ENCODE peak calls at places on chromosomes 16 and 17, in five cellular contexts. Z is activated B cell treated with CpG ODN at 0.5 μM for 24 hours, M is cardiac muscle cell, R is left lung, S is astrocyte of the spinal cord. C is an unnamed sample.

GRCh38 chr16:81624718-81625543 is 154.2 kb upstream of the PLCG2 start:
- DNase-seq in Z (no peak), M (no peak), R (no peak), S (no peak), C (no peak)

GRCh38 chr17:6542577-6542976 is 13.8 kb downstream of the PITPNM3 start:
- DNase-seq in Z (no peak), M (no peak), R (no peak), S (no peak), C (no peak)

GRCh38 chr16:66874079-66874775 is 6.1 kb upstream of the PDP2 start:
- DNase-seq in Z (no peak), M (peak; percentile 68), R (no peak), S (peak; percentile 67), C (no peak)

GRCh38 chr16:58478427-58478826 is 21.5 kb upstream of the NDRG4 start:
- DNase-seq in Z (no peak), M (no peak), R (no peak), S (no peak), C (no peak)

GRCh38 chr16:17768257-17768656 is 297.5 kb upstream of the XYLT1 start:
- DNase-seq in Z (no peak), M (no peak), R (no peak), S (peak; percentile 84), C (no peak)

GRCh38 chr17:50198026-50198669 is 3.3 kb downstream of the COL1A1 start:
- DNase-seq in Z (peak; percentile 53), M (peak; percentile 79), R (no peak), S (peak; percentile 64), C (peak; percentile 67)

GRCh38 chr16:81582655-81583441 is 138.2 kb downstream of the CMIP start:
- DNase-seq in Z (no peak), M (peak; percentile 29), R (no peak), S (peak; percentile 11), C (no peak)

GRCh38 chr16:84643677-84644076 is 4.6 kb upstream of the KLHL36 start:
- DNase-seq in Z (no peak), M (no peak), R (no peak), S (no peak), C (no peak)

GRCh38 chr17:36534881-36535668 is at the start of gene PIGW:
- DNase-seq in Z (peak; percentile 88), M (peak; percentile 93), R (peak; percentile 96), S (peak; percentile 92), C (peak; percentile 79)

GRCh38 chr16:856101-856500 is 55.6 kb upstream of the GNG13 start:
- DNase-seq in Z (no peak), M (no peak), R (peak; percentile 50), S (no peak), C (no peak)

GRCh38 chr17:50686494-50687199 is 21.1 kb downstream of the ANKRD40 start:
- DNase-seq in Z (no peak), M (peak; percentile 80), R (no peak), S (peak; percentile 86), C (peak; percentile 73)

GRCh38 chr17:61410555-61411089 is 11.0 kb downstream of the TBX2 start:
- DNase-seq in Z (peak; percentile 65), M (peak; percentile 87), R (peak; percentile 92), S (peak; percentile 63), C (peak; percentile 81)

GRCh38 chr17:18184143-18185007 is 747 bp downstream of the ALKBH5 start:
- DNase-seq in Z (peak; percentile 50), M (peak; percentile 38), R (peak; percentile 87), S (peak; percentile 18), C (peak; percentile 62)

GRCh38 chr17:82963104-82963950 is 116.1 kb upstream of the METRNL start:
- DNase-seq in Z (no peak), M (peak; percentile 86), R (peak; percentile 93), S (peak; percentile 78), C (peak; percentile 47)

GRCh38 chr17:76479515-76480048 is 12.2 kb downstream of the AANAT start:
- DNase-seq in Z (no peak), M (no peak), R (no peak), S (no peak), C (no peak)

GRCh38 chr17:67974186-67974585 is 22.1 kb downstream of the C17orf58 start:
- DNase-seq in Z (no peak), M (no peak), R (no peak), S (no peak), C (no peak)

GRCh38 chr17:78933959-78934568 is 8.9 kb upstream of the TIMP2 start:
- DNase-seq in Z (no peak), M (peak; percentile 99), R (peak; percentile 90), S (peak; percentile 100), C (peak; percentile 94)

GRCh38 chr16:63981639-63982038 is 1140.2 kb downstream of the CDH11 start:
- DNase-seq in Z (no peak), M (peak; percentile 1), R (no peak), S (no peak), C (no peak)

GRCh38 chr17:18182190-18182977 is 1.2 kb upstream of the ALKBH5 start:
- DNase-seq in Z (no peak), M (peak; percentile 37), R (no peak), S (no peak), C (peak; percentile 45)

GRCh38 chr17:73988110-73988509 is 215.4 kb upstream of the RPL38 start:
- DNase-seq in Z (no peak), M (no peak), R (no peak), S (no peak), C (no peak)

GRCh38 chr16:17527538-17527937 is 56.8 kb upstream of the XYLT1 start:
- DNase-seq in Z (no peak), M (no peak), R (no peak), S (no peak), C (no peak)

GRCh38 chr17:7940034-7940433 is 8.0 kb downstream of the CNTROB start:
- DNase-seq in Z (no peak), M (no peak), R (no peak), S (no peak), C (no peak)

GRCh38 chr17:8837438-8838075 is 29.9 kb downstream of the PIK3R6 start:
- DNase-seq in Z (no peak), M (peak; percentile 44), R (no peak), S (no peak), C (no peak)

GRCh38 chr16:15874745-15875314 is 13.6 kb downstream of the CEP20 start:
- DNase-seq in Z (no peak), M (peak; percentile 82), R (no peak), S (peak; percentile 72), C (peak; percentile 36)

GRCh38 chr17:59840908-59841666 is 51.7 kb downstream of the TUBD1 start:
- DNase-seq in Z (no peak), M (peak; percentile 79), R (no peak), S (peak; percentile 71), C (no peak)

GRCh38 chr16:28300327-28300726 is 8.0 kb downstream of the SBK1 start:
- DNase-seq in Z (no peak), M (no peak), R (no peak), S (no peak), C (no peak)

GRCh38 chr17:41523787-41524186 is 4.3 kb downstream of the KRT19 start:
- DNase-seq in Z (no peak), M (no peak), R (peak; percentile 71), S (no peak), C (no peak)

GRCh38 chr17:7213895-7214299 is 5.7 kb downstream of the DLG4 start:
- DNase-seq in Z (no peak), M (peak; percentile 86), R (no peak), S (peak; percentile 79), C (no peak)

GRCh38 chr16:88705076-88705684 is 1.0 kb downstream of the RNF166 start:
- DNase-seq in Z (no peak), M (peak; percentile 18), R (no peak), S (no peak), C (no peak)

GRCh38 chr17:59292174-59292523 is 39.3 kb upstream of the YPEL2 start:
- DNase-seq in Z (no peak), M (no peak), R (no peak), S (no peak), C (no peak)

GRCh38 chr17:7587831-7588230 is 2.1 kb downstream of the SOX15 start:
- DNase-seq in Z (no peak), M (no peak), R (no peak), S (peak; percentile 41), C (no peak)

DNA sequence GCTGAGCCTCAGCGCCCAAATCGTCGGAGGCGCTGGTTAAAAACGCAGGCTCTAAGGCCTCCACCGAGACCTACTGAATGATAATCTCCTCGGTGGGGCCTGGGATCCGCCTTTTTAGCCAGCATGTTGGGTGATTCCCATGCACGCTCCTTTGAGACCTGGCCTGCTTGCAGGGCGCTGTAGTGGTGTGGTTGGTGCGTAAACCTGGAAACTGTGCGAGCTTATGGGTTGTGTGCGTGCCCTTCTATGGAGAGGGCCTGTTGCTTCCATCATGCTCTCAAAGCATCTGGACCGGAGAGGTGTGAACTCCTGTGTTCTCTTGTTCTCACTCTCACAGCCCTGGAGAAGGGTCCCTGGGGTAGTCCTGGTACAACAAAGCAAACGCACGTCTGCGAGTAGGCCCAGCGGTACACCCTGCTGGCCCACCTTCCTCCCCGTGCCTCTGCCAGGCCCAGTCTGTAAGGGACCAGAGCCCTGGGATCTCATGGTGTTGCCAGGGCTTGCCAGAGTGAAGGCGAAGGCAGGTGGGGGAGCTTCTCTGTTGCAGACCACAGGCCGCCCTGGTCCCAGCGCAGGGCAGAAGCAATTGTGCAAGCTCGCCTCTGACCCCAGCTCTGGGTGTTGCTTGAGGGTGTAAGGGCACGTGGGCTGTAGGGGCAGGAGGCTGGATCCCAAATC is 759 bp upstream of the LRRC75A start:
- DNase-seq in Z (no peak), M (no peak), R (no peak), S (no peak), C (no peak)
- TF ChIP-seq CTCF in Z (no peak), M (no peak), R (no peak), S (no peak), C (no peak)

GRCh38 chr17:63442549-63443035 is 3.5 kb downstream of the CYB561 start:
- DNase-seq in Z (no peak), M (no peak), R (peak; percentile 51), S (no peak), C (no peak)
- TF ChIP-seq CTCF in Z (no peak), M (peak; percentile 22), R (no peak), S (peak; percentile 16), C (no peak)

GRCh38 chr16:5062790-5063765 is 2.7 kb downstream of the C16orf89 start:
- DNase-seq in Z (no peak), M (no peak), R (no peak), S (no peak), C (no peak)
- TF ChIP-seq CTCF in Z (no peak), M (no peak), R (no peak), S (no peak), C (no peak)

DNA sequence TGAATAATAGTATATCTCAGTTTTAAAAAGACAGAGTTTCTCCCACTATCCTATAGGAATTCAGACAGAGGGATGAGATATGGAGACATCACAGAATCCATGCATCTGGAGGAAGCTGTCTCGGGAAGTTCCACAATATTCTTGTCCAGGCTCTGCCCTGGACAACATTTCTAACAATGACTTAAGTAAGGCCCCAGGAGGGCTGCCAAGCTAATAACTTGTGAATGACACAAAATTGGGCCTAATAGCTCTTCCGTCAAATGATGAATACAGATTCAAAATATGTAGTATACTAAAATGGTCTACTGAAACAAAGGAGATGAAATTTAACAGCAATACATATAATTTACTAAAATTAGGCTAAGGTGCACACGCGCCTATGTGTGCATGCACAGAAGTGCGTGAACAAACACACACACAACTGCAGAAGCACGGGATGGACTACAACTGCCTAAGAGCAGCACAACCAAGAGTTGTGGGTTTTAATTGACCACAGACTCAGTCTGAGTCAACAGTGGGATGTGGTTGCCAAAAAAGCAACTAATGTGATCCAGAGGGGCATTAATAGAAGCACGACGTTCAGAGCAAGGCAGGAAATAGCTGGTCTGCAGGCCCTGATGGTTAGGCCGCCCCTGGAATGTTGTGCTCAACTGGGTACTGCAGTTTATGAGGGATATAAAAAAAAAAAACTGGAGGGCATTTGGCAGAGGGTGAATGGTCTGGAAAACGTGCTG is 26.3 kb upstream of the HS3ST2 start:
- DNase-seq in Z (no peak), M (no peak), R (no peak), S (peak; percentile 48), C (no peak)
- TF ChIP-seq CTCF in Z (no peak), M (no peak), R (no peak), S (no peak), C (no peak)

GRCh38 chr16:76531236-76531635 is 254.0 kb downstream of the CNTNAP4 start:
- DNase-seq in Z (no peak), M (no peak), R (no peak), S (no peak), C (no peak)
- TF ChIP-seq CTCF in Z (no peak), M (no peak), R (no peak), S (no peak), C (no peak)